ENCODE peak calls at places on chromosomes 16 and 17, in six cellular contexts. E is stimulated activated CD8-positive, alpha-beta memory T cell treated with anti-CD3 and anti-CD28 coated beads, Interleukin-7, amount 100 ng/mL, for 4 hours; V is fibroblast of mammary gland; C is activated CD4-positive, alpha-beta T cell treated with anti-CD3 and anti-CD28 coated beads, Interleukin-2, amount 50 U/mL, for 24 hours; R is transverse colon; I is HTR-8/SVneo. T is an unnamed sample.

GRCh38 chr16:69787883-69788282 is 25.8 kb downstream of the WWP2 start:
- DNase-seq in E (no peak), V (no peak), C (no peak), R (peak), I (no peak), T (no peak)

GRCh38 chr16:67538666-67539101 is 10.1 kb downstream of the RIPOR1 start:
- DNase-seq in E (no peak), V (no peak), C (no peak), R (no peak), I (no peak), T (no peak)

GRCh38 chr17:76005263-76006149 is 4.9 kb downstream of the CDK3 start:
- DNase-seq in E (peak), V (peak), C (peak), R (peak), I (peak), T (peak)

GRCh38 chr16:76114681-76115080 is 162.5 kb upstream of the CNTNAP4 start:
- DNase-seq in E (no peak), V (peak), C (no peak), R (no peak), I (no peak), T (no peak)

GRCh38 chr17:3026856-3027751 is 36.3 kb downstream of the OR1D5 start:
- DNase-seq in E (no peak), V (no peak), C (no peak), R (no peak), I (no peak), T (no peak)

GRCh38 chr16:87657621-87658192 is 55.4 kb downstream of the JPH3 start:
- DNase-seq in E (no peak), V (peak), C (no peak), R (no peak), I (peak), T (no peak)

GRCh38 chr16:52561910-52562741 is 15.2 kb upstream of the TOX3 start:
- DNase-seq in E (no peak), V (no peak), C (no peak), R (peak), I (no peak), T (no peak)

GRCh38 chr17:76710863-76711611 is at the start of gene MXRA7:
- DNase-seq in E (peak), V (peak), C (no peak), R (peak), I (peak), T (no peak)

GRCh38 chr16:58252716-58253115 is 42.1 kb downstream of the PRSS54 start:
- DNase-seq in E (no peak), V (no peak), C (no peak), R (no peak), I (no peak), T (no peak)

GRCh38 chr16:57422026-57422944 is 17.7 kb downstream of the CCL17 start:
- DNase-seq in E (no peak), V (peak), C (no peak), R (peak), I (no peak), T (no peak)

GRCh38 chr17:40168262-40168832 is 8.9 kb upstream of the RAPGEFL1 start:
- DNase-seq in E (no peak), V (peak), C (no peak), R (no peak), I (peak), T (no peak)

GRCh38 chr16:84593825-84594724 is 23.8 kb downstream of the COTL1 start:
- DNase-seq in E (peak), V (peak), C (peak), R (peak), I (no peak), T (peak)

GRCh38 chr17:52027081-52027480 is 131.4 kb downstream of the CA10 start:
- DNase-seq in E (no peak), V (no peak), C (no peak), R (no peak), I (no peak), T (no peak)

GRCh38 chr17:50317121-50317520 is 28.8 kb upstream of the XYLT2 start:
- DNase-seq in E (no peak), V (no peak), C (no peak), R (no peak), I (no peak), T (no peak)

GRCh38 chr17:42266918-42267766 is 9.0 kb downstream of the STAT5B start:
- DNase-seq in E (peak), V (peak), C (peak), R (no peak), I (peak), T (no peak)

GRCh38 chr16:54507091-54507490 is 220.5 kb upstream of the IRX3 start:
- DNase-seq in E (no peak), V (no peak), C (no peak), R (no peak), I (no peak), T (no peak)

GRCh38 chr16:74275031-74275636 is 21.5 kb upstream of the PSMD7 start:
- DNase-seq in E (no peak), V (peak), C (no peak), R (no peak), I (peak), T (no peak)

GRCh38 chr17:77651983-77652382 is 306.5 kb upstream of the TNRC6C start:
- DNase-seq in E (no peak), V (no peak), C (no peak), R (no peak), I (no peak), T (no peak)

GRCh38 chr16:12255919-12256665 is 279.6 kb downstream of the SNX29 start:
- DNase-seq in E (no peak), V (no peak), C (no peak), R (no peak), I (no peak), T (no peak)

GRCh38 chr16:71311553-71312158 is 22.5 kb upstream of the CMTR2 start:
- DNase-seq in E (no peak), V (peak), C (no peak), R (no peak), I (peak), T (no peak)

GRCh38 chr16:47928008-47928407 is 227.8 kb downstream of the ABCC12 start:
- DNase-seq in E (no peak), V (peak), C (no peak), R (no peak), I (no peak), T (no peak)

GRCh38 chr16:49811630-49812334 is 44.1 kb downstream of the ZNF423 start:
- DNase-seq in E (no peak), V (no peak), C (no peak), R (no peak), I (no peak), T (no peak)

GRCh38 chr17:76467366-76467765 is at the start of gene AANAT:
- DNase-seq in E (no peak), V (no peak), C (no peak), R (no peak), I (no peak), T (no peak)

GRCh38 chr17:21218831-21219380 is 4.9 kb upstream of the TMEM11 start:
- DNase-seq in E (no peak), V (no peak), C (no peak), R (no peak), I (no peak), T (no peak)

GRCh38 chr17:77280304-77280910 is 139.6 kb downstream of the SEC14L1 start:
- DNase-seq in E (no peak), V (peak), C (no peak), R (peak), I (no peak), T (no peak)